ENCODE peak calls at places on chromosome X, in ten cellular contexts. P, H, M, T, W, V, I, C, F and R are unnamed samples.

GRCh38 chrX:1581132-1581531 is 10.3 kb upstream of the AKAP17A start:
- DNase-seq in P (peak; percentile 52), H (peak; percentile 20), M (no peak), T (peak; percentile 27), W (no peak), V (no peak), I (no peak), C (no peak), F (no peak), R (peak; percentile 82)

GRCh38 chrX:96004386-96004785 is 680.3 kb upstream of the DIAPH2 start:
- DNase-seq in P (no peak), H (peak; percentile 71), M (peak; percentile 4), T (no peak), W (no peak), V (peak; percentile 28), I (no peak), C (peak; percentile 58), F (no peak), R (peak; percentile 78)

GRCh38 chrX:22629105-22629725 is 356.5 kb downstream of the CBLL2 start:
- DNase-seq in P (no peak), H (peak; percentile 73), M (no peak), T (no peak), W (peak; percentile 43), V (peak; percentile 61), I (no peak), C (peak; percentile 67), F (no peak), R (peak; percentile 50)

GRCh38 chrX:66191563-66191962 is 27.5 kb downstream of the HEPH start:
- DNase-seq in P (no peak), H (no peak), M (no peak), T (no peak), W (no peak), V (no peak), I (no peak), C (no peak), F (no peak), R (no peak)

GRCh38 chrX:2610246-2611170 is 80.6 kb upstream of the CD99 start:
- DNase-seq in P (peak; percentile 7), H (peak; percentile 12), M (no peak), T (no peak), W (peak; percentile 39), V (no peak), I (no peak), C (peak; percentile 31), F (no peak), R (peak; percentile 65)

GRCh38 chrX:115344885-115345653 is 55.6 kb downstream of the LUZP4 start:
- DNase-seq in P (peak; percentile 83), H (peak; percentile 96), M (peak; percentile 89), T (peak; percentile 75), W (peak; percentile 90), V (peak; percentile 69), I (peak; percentile 52), C (peak; percentile 97), F (no peak), R (peak; percentile 95)

GRCh38 chrX:109839694-109840358 is 106.8 kb upstream of the ACSL4 start:
- DNase-seq in P (no peak), H (peak; percentile 38), M (no peak), T (no peak), W (no peak), V (peak; percentile 22), I (no peak), C (peak; percentile 26), F (no peak), R (no peak)

GRCh38 chrX:39613508-39613921 is 484.2 kb downstream of the BCOR start:
- DNase-seq in P (peak; percentile 36), H (peak; percentile 1), M (no peak), T (no peak), W (no peak), V (no peak), I (no peak), C (no peak), F (no peak), R (peak; percentile 74)

GRCh38 chrX:2642791-2643190 is 48.3 kb upstream of the CD99 start:
- DNase-seq in P (no peak), H (no peak), M (no peak), T (no peak), W (no peak), V (no peak), I (no peak), C (no peak), F (no peak), R (no peak)

GRCh38 chrX:153423652-153424051 is 12.4 kb downstream of the ZFP92 start:
- DNase-seq in P (no peak), H (no peak), M (no peak), T (no peak), W (no peak), V (no peak), I (no peak), C (peak; percentile 2), F (no peak), R (no peak)

GRCh38 chrX:3990569-3990968 is 277.1 kb upstream of the PRKX start:
- DNase-seq in P (no peak), H (no peak), M (no peak), T (no peak), W (no peak), V (no peak), I (no peak), C (no peak), F (no peak), R (no peak)

GRCh38 chrX:66163849-66164401 is at the start of gene HEPH:
- DNase-seq in P (peak; percentile 70), H (peak; percentile 12), M (peak; percentile 4), T (peak; percentile 4), W (no peak), V (no peak), I (no peak), C (peak; percentile 83), F (no peak), R (no peak)

GRCh38 chrX:10508891-10509290 is 111.5 kb downstream of the MID1 start:
- DNase-seq in P (no peak), H (no peak), M (no peak), T (no peak), W (no peak), V (no peak), I (no peak), C (no peak), F (no peak), R (no peak)

GRCh38 chrX:20116575-20117240 is at the start of gene MAP7D2:
- DNase-seq in P (no peak), H (no peak), M (peak; percentile 20), T (no peak), W (no peak), V (no peak), I (no peak), C (no peak), F (no peak), R (no peak)

GRCh38 chrX:332496-332860 is 13.9 kb upstream of the GTPBP6 start:
- DNase-seq in P (no peak), H (no peak), M (no peak), T (no peak), W (no peak), V (no peak), I (no peak), C (no peak), F (no peak), R (no peak)

GRCh38 chrX:139113682-139114081 is 402.2 kb upstream of the FGF13 start:
- DNase-seq in P (no peak), H (no peak), M (no peak), T (no peak), W (peak; percentile 32), V (no peak), I (no peak), C (peak; percentile 34), F (no peak), R (peak; percentile 22)

GRCh38 chrX:136754641-136755040 is 26.1 kb downstream of the ARHGEF6 start:
- DNase-seq in P (no peak), H (peak; percentile 72), M (peak; percentile 14), T (no peak), W (no peak), V (no peak), I (no peak), C (no peak), F (no peak), R (no peak)

GRCh38 chrX:134737721-134738369 is 79.6 kb upstream of the PLAC1 start:
- DNase-seq in P (no peak), H (no peak), M (no peak), T (no peak), W (no peak), V (no peak), I (no peak), C (peak; percentile 22), F (no peak), R (no peak)

GRCh38 chrX:151697537-151697936 is 2.3 kb downstream of the PRRG3 start:
- DNase-seq in P (no peak), H (no peak), M (peak; percentile 48), T (peak; percentile 75), W (no peak), V (no peak), I (no peak), C (peak; percentile 88), F (no peak), R (no peak)